ENCODE peak calls at places on chromosomes 7 and 10, in seven cellular contexts. N, Q, Y, W, J, A and D are unnamed samples.
A peak's percentile ranks its signal among the peaks of the same experiment; 100 is the strongest.

GRCh38 chr10:10869592-10869991 is 148.1 kb upstream of the CELF2 start:
- DNase-seq in N (no peak), J (no peak), W (no peak), A (peak; percentile 31), Y (no peak), Q (no peak), D (peak; percentile 36)

GRCh38 chr7:152511736-152512135 is 75.9 kb upstream of the KMT2C start:
- DNase-seq in W (no peak), A (no peak), J (no peak), Y (no peak), N (no peak), Q (no peak), D (no peak)

GRCh38 chr7:27661776-27662489 is 750 bp downstream of the HIBADH start:
- DNase-seq in W (peak; percentile 8), A (peak; percentile 46), Q (no peak), J (no peak), N (peak; percentile 26), Y (peak; percentile 55), D (no peak)

GRCh38 chr10:113310317-113310716 is 242.5 kb upstream of the HABP2 start:
- DNase-seq in J (no peak), N (no peak), Q (no peak), W (no peak), Y (no peak), A (no peak), D (no peak)

GRCh38 chr7:100825760-100826545 is 1.4 kb downstream of the EPHB4 start:
- DNase-seq in A (peak; percentile 38), Y (peak; percentile 67), N (no peak), J (no peak), W (no peak), Q (no peak), D (no peak)

GRCh38 chr7:140917258-140917657 is 7.5 kb downstream of the BRAF start:
- DNase-seq in Y (no peak), N (no peak), Q (no peak), W (no peak), A (no peak), J (no peak), D (no peak)

GRCh38 chr7:17952387-17952786 is 12.1 kb upstream of the SNX13 start:
- DNase-seq in N (no peak), Y (no peak), A (peak; percentile 54), W (no peak), J (no peak), Q (no peak), D (no peak)

GRCh38 chr7:155999631-156000489 is 187.6 kb upstream of the SHH start:
- DNase-seq in Y (no peak), W (no peak), N (no peak), J (no peak), A (no peak), Q (no peak), D (no peak)

GRCh38 chr7:142590077-142590476 is 159.2 kb upstream of the PRSS1 start:
- DNase-seq in A (no peak), Q (no peak), W (no peak), J (no peak), Y (no peak), N (no peak), D (no peak)

GRCh38 chr7:32536585-32536984 is 41.3 kb downstream of the AVL9 start:
- DNase-seq in A (no peak), N (no peak), W (no peak), Y (no peak), Q (peak; percentile 85), J (no peak), D (peak; percentile 30)